ENCODE peak calls at places on chromosomes 11 and 22, in six cellular contexts. V, X, E, Z, F and D are unnamed samples.

GRCh38 chr22:35674335-35674734 is 26.1 kb downstream of the APOL6 start:
- DNase-seq in Z (no peak), V (no peak), X (no peak), E (no peak), F (no peak), D (no peak)

GRCh38 chr11:130772266-130773227 is 143.7 kb downstream of the SNX19 start:
- DNase-seq in V (no peak), F (no peak), Z (no peak), E (no peak), X (peak), D (no peak)

GRCh38 chr22:47407626-47408025 is 645.2 kb downstream of the TBC1D22A start:
- DNase-seq in V (no peak), F (no peak), Z (no peak), X (no peak), E (no peak), D (no peak)

GRCh38 chr11:128476729-128477128 is 110.6 kb downstream of the ETS1 start:
- DNase-seq in E (no peak), X (no peak), Z (no peak), V (no peak), F (no peak), D (no peak)

GRCh38 chr11:66768088-66768521 is 39.1 kb upstream of the SPTBN2 start:
- DNase-seq in F (no peak), Z (no peak), V (no peak), X (no peak), E (no peak), D (no peak)

GRCh38 chr11:78277314-78277994 is 88.7 kb downstream of the USP35 start:
- DNase-seq in F (no peak), X (no peak), V (no peak), Z (no peak), E (no peak), D (no peak)

GRCh38 chr11:70568504-70569172 is 170.3 kb downstream of the CTTN start:
- DNase-seq in F (peak), Z (no peak), V (peak), X (peak), E (peak), D (peak)

GRCh38 chr22:40487663-40488249 is 117.4 kb downstream of the SGSM3 start:
- DNase-seq in X (peak), F (no peak), E (no peak), Z (peak), V (no peak), D (no peak)

GRCh38 chr11:129695543-129696308 is 119.9 kb upstream of the TMEM45B start:
- DNase-seq in E (peak), V (peak), Z (no peak), X (peak), F (no peak), D (peak)

GRCh38 chr22:42758929-42759629 is 38.4 kb upstream of the A4GALT start:
- DNase-seq in Z (no peak), E (no peak), F (peak), X (peak), V (no peak), D (no peak)